ENCODE peak calls at places on chromosomes 6 and 20, in six cellular contexts. One of them, this sample, is unnamed.

GRCh38 chr6:75934643-75935472 is 137.6 kb downstream of the IMPG1 start:
- DNase-seq in gastrocnemius medialis: peak; percentile 9
- DNase-seq in GM12878: peak; percentile 16
- DNase-seq in A549: peak; percentile 53
- DNase-seq in adrenal gland: peak; percentile 51
- DNase-seq in body of pancreas: peak; percentile 63
- DNase-seq in this sample: no peak

GRCh38 chr6:112215901-112216300 is 38.5 kb downstream of the LAMA4 start:
- DNase-seq in GM12878: no peak
- DNase-seq in gastrocnemius medialis: no peak
- DNase-seq in A549: no peak
- DNase-seq in adrenal gland: no peak
- DNase-seq in body of pancreas: no peak
- DNase-seq in this sample: no peak

GRCh38 chr6:28474441-28475219 is 31.3 kb upstream of the ZSCAN23 start:
- DNase-seq in A549: peak; percentile 86
- DNase-seq in GM12878: peak; percentile 76
- DNase-seq in body of pancreas: no peak
- DNase-seq in gastrocnemius medialis: no peak
- DNase-seq in adrenal gland: no peak
- DNase-seq in this sample: no peak

GRCh38 chr6:6586167-6586566 is 2.4 kb upstream of the LY86 start:
- DNase-seq in adrenal gland: no peak
- DNase-seq in GM12878: no peak
- DNase-seq in gastrocnemius medialis: no peak
- DNase-seq in A549: no peak
- DNase-seq in body of pancreas: no peak
- DNase-seq in this sample: no peak

GRCh38 chr6:43850314-43851203 is 80.5 kb downstream of the VEGFA start:
- DNase-seq in gastrocnemius medialis: no peak
- DNase-seq in A549: no peak
- DNase-seq in GM12878: no peak
- DNase-seq in body of pancreas: no peak
- DNase-seq in adrenal gland: no peak
- DNase-seq in this sample: no peak

GRCh38 chr6:139402935-139403386 is 28.5 kb upstream of the CITED2 start:
- DNase-seq in gastrocnemius medialis: no peak
- DNase-seq in adrenal gland: peak; percentile 5
- DNase-seq in body of pancreas: no peak
- DNase-seq in A549: no peak
- DNase-seq in GM12878: no peak
- DNase-seq in this sample: no peak

GRCh38 chr6:40855481-40855880 is 183.5 kb downstream of the UNC5CL start:
- DNase-seq in body of pancreas: no peak
- DNase-seq in adrenal gland: no peak
- DNase-seq in GM12878: no peak
- DNase-seq in A549: no peak
- DNase-seq in gastrocnemius medialis: no peak
- DNase-seq in this sample: no peak

GRCh38 chr6:105675715-105676397 is 273.0 kb upstream of the PREP start:
- DNase-seq in A549: peak; percentile 22
- DNase-seq in gastrocnemius medialis: no peak
- DNase-seq in GM12878: no peak
- DNase-seq in adrenal gland: no peak
- DNase-seq in body of pancreas: no peak
- DNase-seq in this sample: no peak

GRCh38 chr20:47306755-47307370 is 49.6 kb downstream of the ZMYND8 start:
- DNase-seq in A549: no peak
- DNase-seq in body of pancreas: no peak
- DNase-seq in gastrocnemius medialis: no peak
- DNase-seq in adrenal gland: no peak
- DNase-seq in GM12878: no peak
- DNase-seq in this sample: no peak

GRCh38 chr6:134245041-134245440 is 72.9 kb downstream of the SGK1 start:
- DNase-seq in adrenal gland: no peak
- DNase-seq in gastrocnemius medialis: no peak
- DNase-seq in A549: peak; percentile 23
- DNase-seq in body of pancreas: peak; percentile 79
- DNase-seq in GM12878: no peak
- DNase-seq in this sample: no peak

GRCh38 chr6:134493789-134494188 is 175.9 kb upstream of the SGK1 start:
- DNase-seq in adrenal gland: no peak
- DNase-seq in gastrocnemius medialis: no peak
- DNase-seq in body of pancreas: no peak
- DNase-seq in GM12878: no peak
- DNase-seq in A549: no peak
- DNase-seq in this sample: no peak

GRCh38 chr6:31768717-31769257 is 6.3 kb downstream of the SAPCD1 start:
- DNase-seq in adrenal gland: no peak
- DNase-seq in body of pancreas: no peak
- DNase-seq in gastrocnemius medialis: no peak
- DNase-seq in GM12878: no peak
- DNase-seq in A549: no peak
- DNase-seq in this sample: no peak

GRCh38 chr6:126312013-126312665 is 27.8 kb upstream of the CENPW start:
- DNase-seq in A549: peak; percentile 15
- DNase-seq in gastrocnemius medialis: no peak
- DNase-seq in GM12878: no peak
- DNase-seq in adrenal gland: no peak
- DNase-seq in body of pancreas: no peak
- DNase-seq in this sample: no peak

GRCh38 chr20:32902456-32903420 is 44.0 kb downstream of the EFCAB8 start:
- DNase-seq in adrenal gland: peak; percentile 69
- DNase-seq in gastrocnemius medialis: no peak
- DNase-seq in GM12878: no peak
- DNase-seq in body of pancreas: peak; percentile 65
- DNase-seq in A549: peak; percentile 58
- DNase-seq in this sample: no peak

GRCh38 chr6:37038297-37039198 is 33.1 kb downstream of the FGD2 start:
- DNase-seq in adrenal gland: peak; percentile 83
- DNase-seq in gastrocnemius medialis: peak; percentile 35
- DNase-seq in A549: no peak
- DNase-seq in body of pancreas: peak; percentile 95
- DNase-seq in GM12878: no peak
- DNase-seq in this sample: no peak

GRCh38 chr20:57627972-57628650 is 7.9 kb upstream of the ZBP1 start:
- DNase-seq in A549: no peak
- DNase-seq in body of pancreas: no peak
- DNase-seq in GM12878: no peak
- DNase-seq in gastrocnemius medialis: peak; percentile 25
- DNase-seq in adrenal gland: peak; percentile 57
- DNase-seq in this sample: no peak

GRCh38 chr20:2387180-2387577 is 6.5 kb downstream of the TGM6 start:
- DNase-seq in adrenal gland: no peak
- DNase-seq in body of pancreas: no peak
- DNase-seq in GM12878: peak; percentile 21
- DNase-seq in A549: peak; percentile 51
- DNase-seq in gastrocnemius medialis: no peak
- DNase-seq in this sample: no peak

GRCh38 chr6:29552512-29553051 is 7.0 kb downstream of the UBD start:
- DNase-seq in gastrocnemius medialis: no peak
- DNase-seq in adrenal gland: no peak
- DNase-seq in body of pancreas: no peak
- DNase-seq in GM12878: peak; percentile 56
- DNase-seq in A549: peak; percentile 31
- DNase-seq in this sample: no peak

GRCh38 chr6:90293319-90293937 is 3.2 kb downstream of the BACH2 start:
- DNase-seq in adrenal gland: no peak
- DNase-seq in body of pancreas: no peak
- DNase-seq in A549: no peak
- DNase-seq in gastrocnemius medialis: no peak
- DNase-seq in GM12878: no peak
- DNase-seq in this sample: no peak

GRCh38 chr6:136662347-136663237 is 112.4 kb upstream of the MAP7 start:
- DNase-seq in gastrocnemius medialis: no peak
- DNase-seq in adrenal gland: no peak
- DNase-seq in body of pancreas: no peak
- DNase-seq in GM12878: no peak
- DNase-seq in A549: no peak
- DNase-seq in this sample: no peak

GRCh38 chr6:144710207-144710606 is 425.1 kb downstream of the UTRN start:
- DNase-seq in gastrocnemius medialis: no peak
- DNase-seq in A549: peak; percentile 5
- DNase-seq in adrenal gland: no peak
- DNase-seq in GM12878: no peak
- DNase-seq in body of pancreas: no peak
- DNase-seq in this sample: peak; percentile 40

GRCh38 chr6:158879180-158879579 is 60.0 kb upstream of the EZR start:
- DNase-seq in body of pancreas: no peak
- DNase-seq in adrenal gland: no peak
- DNase-seq in GM12878: no peak
- DNase-seq in A549: no peak
- DNase-seq in gastrocnemius medialis: no peak
- DNase-seq in this sample: no peak

GRCh38 chr20:58192567-58192966 is 35.9 kb downstream of the ANKRD60 start:
- DNase-seq in body of pancreas: no peak
- DNase-seq in GM12878: no peak
- DNase-seq in A549: no peak
- DNase-seq in adrenal gland: peak; percentile 16
- DNase-seq in gastrocnemius medialis: no peak
- DNase-seq in this sample: no peak

GRCh38 chr6:38161331-38161730 is 341.8 kb downstream of the ZFAND3 start:
- DNase-seq in gastrocnemius medialis: no peak
- DNase-seq in body of pancreas: no peak
- DNase-seq in GM12878: no peak
- DNase-seq in adrenal gland: no peak
- DNase-seq in A549: no peak
- DNase-seq in this sample: no peak

GRCh38 chr6:20234136-20234535 is 21.9 kb upstream of the MBOAT1 start:
- DNase-seq in GM12878: no peak
- DNase-seq in body of pancreas: no peak
- DNase-seq in A549: no peak
- DNase-seq in gastrocnemius medialis: no peak
- DNase-seq in adrenal gland: no peak
- DNase-seq in this sample: no peak

GRCh38 chr6:127100510-127101140 is 17.8 kb upstream of the RSPO3 start:
- DNase-seq in adrenal gland: no peak
- DNase-seq in A549: peak; percentile 69
- DNase-seq in body of pancreas: no peak
- DNase-seq in gastrocnemius medialis: no peak
- DNase-seq in GM12878: no peak
- DNase-seq in this sample: no peak

GRCh38 chr6:41460742-41461336 is 85.3 kb upstream of the FOXP4 start:
- DNase-seq in adrenal gland: no peak
- DNase-seq in A549: peak; percentile 18
- DNase-seq in GM12878: no peak
- DNase-seq in body of pancreas: no peak
- DNase-seq in gastrocnemius medialis: no peak
- DNase-seq in this sample: no peak

GRCh38 chr20:14992071-14992654 is 654.8 kb upstream of the FLRT3 start:
- DNase-seq in gastrocnemius medialis: no peak
- DNase-seq in A549: peak; percentile 69
- DNase-seq in adrenal gland: no peak
- DNase-seq in GM12878: no peak
- DNase-seq in body of pancreas: no peak
- DNase-seq in this sample: no peak

GRCh38 chr6:45572833-45573232 is 195.1 kb upstream of the SUPT3H start:
- DNase-seq in adrenal gland: no peak
- DNase-seq in GM12878: no peak
- DNase-seq in gastrocnemius medialis: no peak
- DNase-seq in body of pancreas: no peak
- DNase-seq in A549: no peak
- DNase-seq in this sample: no peak

GRCh38 chr20:25315418-25316210 is 67.7 kb downstream of the PYGB start:
- DNase-seq in gastrocnemius medialis: no peak
- DNase-seq in A549: no peak
- DNase-seq in body of pancreas: peak; percentile 9
- DNase-seq in adrenal gland: no peak
- DNase-seq in GM12878: no peak
- DNase-seq in this sample: no peak

GRCh38 chr20:48648482-48649051 is 179.2 kb downstream of the PREX1 start:
- DNase-seq in gastrocnemius medialis: no peak
- DNase-seq in body of pancreas: no peak
- DNase-seq in A549: no peak
- DNase-seq in GM12878: no peak
- DNase-seq in adrenal gland: peak; percentile 87
- DNase-seq in this sample: no peak

DNA sequence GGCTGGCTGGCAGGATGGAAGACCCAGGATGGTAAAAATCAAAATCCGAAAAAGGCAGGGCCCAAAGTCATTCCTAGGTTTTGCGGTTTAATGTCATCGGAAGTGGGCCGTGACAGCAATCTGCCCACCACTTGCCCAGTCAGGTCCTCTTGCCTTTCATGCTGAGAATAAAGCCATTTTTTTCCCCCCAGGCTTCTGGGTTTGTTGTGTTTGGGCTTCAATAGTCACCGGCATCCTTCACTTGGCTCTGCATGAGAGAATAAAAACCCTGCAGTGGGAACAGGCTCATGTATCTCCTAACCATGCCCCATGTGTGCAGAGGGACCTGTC is 56.1 kb downstream of the MEP1A start:
- DNase-seq in gastrocnemius medialis: no peak
- DNase-seq in A549: no peak
- DNase-seq in adrenal gland: no peak
- DNase-seq in GM12878: no peak
- DNase-seq in body of pancreas: no peak
- DNase-seq in this sample: no peak
- H3K4me3 ChIP-seq in gastrocnemius medialis: no peak overlapping the region
- H3K4me3 ChIP-seq in A549: no peak overlapping the region
- H3K4me3 ChIP-seq in adrenal gland: no peak overlapping the region
- H3K4me3 ChIP-seq in GM12878: no peak overlapping the region
- H3K4me3 ChIP-seq in body of pancreas: no peak overlapping the region
- H3K4me3 ChIP-seq in this sample: peak overlapping the region; percentile 30

DNA sequence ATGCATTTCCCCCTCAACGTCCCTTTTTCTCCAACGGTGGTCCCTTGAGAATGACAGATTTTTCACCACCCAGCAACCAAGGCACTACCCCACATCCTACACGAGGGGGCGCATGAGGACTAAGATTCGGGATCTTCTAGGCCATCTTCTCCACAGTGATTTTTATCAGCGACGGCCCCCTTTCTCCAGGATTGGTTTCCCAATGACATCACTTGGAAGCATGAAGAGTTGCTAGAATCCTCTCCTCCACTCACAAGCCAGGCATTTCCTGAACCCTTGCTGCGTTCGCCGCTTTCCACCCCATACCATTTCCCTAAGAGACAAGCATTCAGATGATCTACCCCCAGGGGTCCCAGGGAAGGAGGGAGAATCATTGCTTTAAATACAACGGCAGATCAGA is 252.0 kb downstream of the HIVEP2 start:
- DNase-seq in body of pancreas: peak; percentile 61
- DNase-seq in adrenal gland: peak; percentile 69
- DNase-seq in gastrocnemius medialis: peak; percentile 34
- DNase-seq in A549: peak; percentile 48
- DNase-seq in GM12878: no peak
- DNase-seq in this sample: no peak
- TF ChIP-seq POLR2A in body of pancreas: no peak
- TF ChIP-seq POLR2A in adrenal gland: no peak
- TF ChIP-seq POLR2A in gastrocnemius medialis: no peak
- TF ChIP-seq POLR2A in A549: no peak
- TF ChIP-seq POLR2A in GM12878: no peak
- TF ChIP-seq POLR2A in this sample: no peak

GRCh38 chr6:34553146-34553545 is 3.0 kb downstream of the SPDEF start:
- DNase-seq in A549: no peak
- DNase-seq in adrenal gland: no peak
- DNase-seq in gastrocnemius medialis: no peak
- DNase-seq in GM12878: no peak
- DNase-seq in body of pancreas: no peak
- DNase-seq in this sample: no peak
- H3K4me3 ChIP-seq in A549: no peak overlapping the region
- H3K4me3 ChIP-seq in adrenal gland: no peak overlapping the region
- H3K4me3 ChIP-seq in gastrocnemius medialis: no peak overlapping the region
- H3K4me3 ChIP-seq in GM12878: no peak overlapping the region
- H3K4me3 ChIP-seq in body of pancreas: no peak overlapping the region
- H3K4me3 ChIP-seq in this sample: no peak overlapping the region

GRCh38 chr6:26380256-26380655 is 2.7 kb upstream of the BTN2A2 start:
- DNase-seq in gastrocnemius medialis: no peak
- DNase-seq in adrenal gland: no peak
- DNase-seq in GM12878: no peak
- DNase-seq in A549: no peak
- DNase-seq in body of pancreas: no peak
- DNase-seq in this sample: no peak
- TF ChIP-seq POLR2A in gastrocnemius medialis: no peak
- TF ChIP-seq POLR2A in adrenal gland: no peak
- TF ChIP-seq POLR2A in GM12878: no peak
- TF ChIP-seq POLR2A in A549: no peak
- TF ChIP-seq POLR2A in body of pancreas: no peak
- TF ChIP-seq POLR2A in this sample: no peak

This sample was measured in breast epithelium.